ENCODE peak calls at places on chromosomes 16 and 17, in seven cellular contexts. C is neural crest cell, Y is SK-N-SH, X is breast epithelium, F is esophagus muscularis mucosa, D is A549, O is astrocyte of the cerebellum. K is an unnamed sample.

GRCh38 chr16:10949424-10949970 is 5.1 kb downstream of the CLEC16A start:
- DNase-seq in C (no peak), Y (no peak), X (no peak), F (no peak), D (peak), O (peak), K (peak)

GRCh38 chr17:37713624-37714023 is 31.2 kb downstream of the HNF1B start:
- DNase-seq in C (no peak), Y (no peak), X (no peak), F (no peak), D (no peak), O (no peak), K (no peak)

GRCh38 chr17:12256380-12256995 is 235.8 kb downstream of the MAP2K4 start:
- DNase-seq in C (peak), Y (peak), X (no peak), F (no peak), D (peak), O (peak), K (peak)

GRCh38 chr16:75621170-75621477 is 2.0 kb downstream of the ADAT1 start:
- DNase-seq in C (no peak), Y (peak), X (no peak), F (no peak), D (peak), O (no peak), K (peak)

GRCh38 chr16:10485698-10486382 is 94.6 kb downstream of the EMP2 start:
- DNase-seq in C (no peak), Y (no peak), X (no peak), F (no peak), D (no peak), O (no peak), K (no peak)

GRCh38 chr16:31107465-31107867 is 720 bp upstream of the BCKDK start:
- DNase-seq in C (no peak), Y (no peak), X (no peak), F (no peak), D (no peak), O (no peak), K (peak)

GRCh38 chr17:29546834-29547233 is 20.0 kb downstream of the ABHD15 start:
- DNase-seq in C (no peak), Y (no peak), X (no peak), F (no peak), D (no peak), O (no peak), K (no peak)

GRCh38 chr16:794091-794842 is 5.8 kb downstream of the CHTF18 start:
- DNase-seq in C (no peak), Y (no peak), X (no peak), F (no peak), D (no peak), O (no peak), K (no peak)

GRCh38 chr17:17511971-17512858 is 16.0 kb upstream of the RASD1 start:
- DNase-seq in C (no peak), Y (no peak), X (peak), F (no peak), D (peak), O (peak), K (no peak)

GRCh38 chr16:19113577-19114358 is at the start of gene ITPRIPL2:
- DNase-seq in C (peak), Y (peak), X (peak), F (peak), D (peak), O (peak), K (peak)

GRCh38 chr17:32783602-32784001 is 93.3 kb downstream of the MYO1D start:
- DNase-seq in C (no peak), Y (peak), X (no peak), F (no peak), D (peak), O (peak), K (peak)

GRCh38 chr16:77951788-77952187 is 70.6 kb upstream of the CLEC3A start:
- DNase-seq in C (no peak), Y (peak), X (no peak), F (no peak), D (peak), O (no peak), K (peak)

GRCh38 chr17:13765701-13766100 is 164.0 kb upstream of the HS3ST3A1 start:
- DNase-seq in C (no peak), Y (no peak), X (no peak), F (peak), D (no peak), O (no peak), K (no peak)

GRCh38 chr16:22232277-22233049 is 26.4 kb downstream of the EEF2K start:
- DNase-seq in C (no peak), Y (no peak), X (peak), F (no peak), D (peak), O (no peak), K (no peak)

GRCh38 chr17:65433157-65433556 is 128.3 kb downstream of the AXIN2 start:
- DNase-seq in C (no peak), Y (no peak), X (no peak), F (no peak), D (no peak), O (no peak), K (no peak)

GRCh38 chr17:32104158-32104557 is 38.1 kb upstream of the RHOT1 start:
- DNase-seq in C (no peak), Y (no peak), X (no peak), F (no peak), D (no peak), O (no peak), K (no peak)

GRCh38 chr16:79598341-79599181 is 2.0 kb downstream of the MAF start:
- DNase-seq in C (peak), Y (peak), X (peak), F (no peak), D (peak), O (peak), K (peak)

GRCh38 chr16:4344659-4345438 is 6.3 kb downstream of the PAM16 start:
- DNase-seq in C (no peak), Y (no peak), X (no peak), F (no peak), D (peak), O (no peak), K (no peak)

GRCh38 chr17:81823800-81824550 is 9.1 kb downstream of the MCRIP1 start:
- DNase-seq in C (no peak), Y (no peak), X (no peak), F (no peak), D (no peak), O (no peak), K (no peak)

GRCh38 chr17:44915321-44915726 is at the start of gene GFAP:
- DNase-seq in C (no peak), Y (peak), X (peak), F (no peak), D (no peak), O (no peak), K (no peak)

GRCh38 chr16:55605756-55606155 is 39.3 kb downstream of the CAPNS2 start:
- DNase-seq in C (no peak), Y (peak), X (no peak), F (no peak), D (no peak), O (no peak), K (no peak)

GRCh38 chr16:60905806-60906205 is 1130.4 kb downstream of the CDH8 start:
- DNase-seq in C (no peak), Y (no peak), X (no peak), F (no peak), D (no peak), O (peak), K (no peak)

GRCh38 chr17:40317345-40317873 is 8.4 kb downstream of the RARA start:
- DNase-seq in C (peak), Y (peak), X (no peak), F (no peak), D (peak), O (no peak), K (peak)

GRCh38 chr17:2800367-2800766 is 4.1 kb downstream of the RAP1GAP2 start:
- DNase-seq in C (no peak), Y (no peak), X (no peak), F (no peak), D (no peak), O (no peak), K (no peak)

GRCh38 chr17:927611-928461 is 51.7 kb downstream of the NXN start:
- DNase-seq in C (no peak), Y (no peak), X (no peak), F (no peak), D (peak), O (peak), K (no peak)

GRCh38 chr17:39927101-39927927 is at the start of the genes LRRC3C and ORMDL3:
- DNase-seq in C (peak), Y (peak), X (peak), F (peak), D (peak), O (peak), K (peak)

GRCh38 chr17:11369570-11369969 is 128.6 kb downstream of the SHISA6 start:
- DNase-seq in C (no peak), Y (no peak), X (no peak), F (peak), D (no peak), O (no peak), K (no peak)

GRCh38 chr17:49021095-49021767 is 24.0 kb downstream of the IGF2BP1 start:
- DNase-seq in C (no peak), Y (no peak), X (no peak), F (no peak), D (no peak), O (no peak), K (no peak)

GRCh38 chr16:67406628-67407027 is 9.6 kb downstream of the ZDHHC1 start:
- DNase-seq in C (no peak), Y (peak), X (no peak), F (no peak), D (no peak), O (no peak), K (no peak)

GRCh38 chr17:47707056-47707791 is 13.3 kb downstream of the TBKBP1 start:
- DNase-seq in C (no peak), Y (no peak), X (no peak), F (no peak), D (no peak), O (no peak), K (no peak)

GRCh38 chr17:77328823-77329740 is 188.3 kb downstream of the SEC14L1 start:
- DNase-seq in C (no peak), Y (no peak), X (peak), F (no peak), D (no peak), O (no peak), K (peak)

GRCh38 chr16:88805887-88806393 is 2.4 kb downstream of the CDT1 start:
- DNase-seq in C (no peak), Y (no peak), X (no peak), F (no peak), D (no peak), O (no peak), K (no peak)

GRCh38 chr17:8835106-8835505 is 32.4 kb downstream of the PIK3R6 start:
- DNase-seq in C (no peak), Y (no peak), X (no peak), F (peak), D (no peak), O (no peak), K (no peak)

GRCh38 chr16:69073181-69073669 is 32.2 kb upstream of the HAS3 start:
- DNase-seq in C (no peak), Y (no peak), X (no peak), F (no peak), D (peak), O (no peak), K (no peak)

GRCh38 chr16:28001642-28002041 is 61.9 kb downstream of the GSG1L start:
- DNase-seq in C (no peak), Y (no peak), X (no peak), F (no peak), D (no peak), O (no peak), K (no peak)

GRCh38 chr16:83973581-83974385 is 5.7 kb downstream of the NECAB2 start:
- DNase-seq in C (no peak), Y (no peak), X (no peak), F (no peak), D (no peak), O (no peak), K (no peak)

GRCh38 chr17:48556534-48557401 is 11.9 kb upstream of the HOXB2 start:
- DNase-seq in C (no peak), Y (no peak), X (no peak), F (no peak), D (no peak), O (no peak), K (no peak)

GRCh38 chr16:85759631-85760419 is 8.9 kb upstream of the C16orf74 start:
- DNase-seq in C (no peak), Y (no peak), X (no peak), F (no peak), D (peak), O (no peak), K (peak)

GRCh38 chr16:68378436-68379415 is 67.9 kb downstream of the PRMT7 start:
- DNase-seq in C (no peak), Y (no peak), X (no peak), F (no peak), D (no peak), O (no peak), K (no peak)

GRCh38 chr17:72387969-72388368 is 267.1 kb downstream of the SOX9 start:
- DNase-seq in C (no peak), Y (no peak), X (no peak), F (no peak), D (no peak), O (no peak), K (no peak)

GRCh38 chr17:72386619-72387237 is 265.9 kb downstream of the SOX9 start:
- DNase-seq in C (no peak), Y (no peak), X (no peak), F (no peak), D (peak), O (no peak), K (no peak)

GRCh38 chr17:72390675-72391501 is 270.1 kb downstream of the SOX9 start:
- DNase-seq in C (no peak), Y (no peak), X (no peak), F (no peak), D (peak), O (no peak), K (no peak)

GRCh38 chr17:72387487-72387886 is 266.7 kb downstream of the SOX9 start:
- DNase-seq in C (no peak), Y (no peak), X (no peak), F (no peak), D (peak), O (peak), K (no peak)

GRCh38 chr17:72388765-72389473 is 268.1 kb downstream of the SOX9 start:
- DNase-seq in C (no peak), Y (no peak), X (no peak), F (no peak), D (peak), O (no peak), K (no peak)
- TF ChIP-seq CTCF in C (no peak), Y (peak), X (no peak), F (no peak), D (peak), O (peak), K (no peak)

DNA sequence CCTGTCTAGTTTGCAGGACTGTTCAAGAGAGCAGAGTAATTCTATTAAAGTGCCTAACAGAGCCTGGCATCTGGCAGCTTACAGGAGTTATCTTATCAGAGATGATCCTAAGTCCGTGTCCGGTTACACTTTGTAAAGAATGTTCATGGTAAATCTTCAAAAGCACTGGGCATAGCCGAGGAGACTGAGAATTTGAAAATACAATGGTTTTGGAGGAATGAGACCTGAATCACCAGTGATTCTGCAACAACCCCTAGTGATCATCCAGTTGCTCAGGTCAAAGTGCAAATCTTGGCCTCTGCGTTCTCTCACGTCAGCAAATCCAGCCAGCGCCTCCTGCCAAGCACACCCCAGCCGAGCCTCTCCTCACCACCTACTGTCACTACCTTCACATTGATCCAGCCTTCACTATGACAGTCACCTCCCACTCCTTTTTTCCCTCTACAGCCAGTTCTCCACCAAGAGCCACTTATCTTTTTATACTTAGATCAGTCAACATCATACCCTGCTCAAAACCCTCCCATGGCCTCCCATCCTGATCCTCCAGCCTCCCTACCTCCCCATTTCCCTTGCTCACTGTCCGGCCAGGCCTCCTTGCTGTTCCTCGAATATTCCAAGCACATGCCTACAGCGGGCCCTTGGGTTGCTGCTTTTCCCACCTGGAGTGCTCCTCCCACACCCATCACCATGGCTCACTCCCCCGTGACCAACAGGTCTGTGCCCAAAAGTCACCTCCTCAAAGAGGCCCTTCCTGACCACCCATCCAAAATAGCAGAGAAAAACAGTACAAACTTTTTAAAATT is 57.4 kb upstream of the ERN1 start:
- DNase-seq in C (no peak), Y (no peak), X (no peak), F (no peak), D (no peak), O (no peak), K (no peak)
- TF ChIP-seq CTCF in C (no peak), Y (no peak), X (no peak), F (no peak), D (no peak), O (no peak), K (no peak)

GRCh38 chr17:58313815-58314705 is 14.5 kb downstream of the TSPOAP1 start:
- DNase-seq in C (no peak), Y (peak), X (no peak), F (no peak), D (no peak), O (no peak), K (no peak)

GRCh38 chr17:58312021-58312630 is 16.5 kb downstream of the TSPOAP1 start:
- DNase-seq in C (no peak), Y (peak), X (peak), F (no peak), D (no peak), O (no peak), K (no peak)

GRCh38 chr17:58311429-58311894 is 17.1 kb downstream of the TSPOAP1 start:
- DNase-seq in C (no peak), Y (peak), X (no peak), F (no peak), D (no peak), O (no peak), K (peak)

GRCh38 chr17:58314706-58315015 is 13.9 kb downstream of the TSPOAP1 start:
- DNase-seq in C (no peak), Y (peak), X (no peak), F (no peak), D (no peak), O (no peak), K (no peak)

GRCh38 chr17:58312824-58313223 is 15.8 kb downstream of the TSPOAP1 start:
- DNase-seq in C (no peak), Y (peak), X (no peak), F (no peak), D (peak), O (no peak), K (no peak)
- TF ChIP-seq CTCF in C (no peak), Y (no peak), X (no peak), F (no peak), D (peak), O (no peak), K (peak)

GRCh38 chr16:53504161-53504663 is 1.2 kb upstream of the AKTIP start:
- DNase-seq in C (peak), Y (peak), X (peak), F (peak), D (peak), O (no peak), K (no peak)
- TF ChIP-seq CTCF in C (no peak), Y (no peak), X (no peak), F (no peak), D (no peak), O (no peak), K (no peak)

DNA sequence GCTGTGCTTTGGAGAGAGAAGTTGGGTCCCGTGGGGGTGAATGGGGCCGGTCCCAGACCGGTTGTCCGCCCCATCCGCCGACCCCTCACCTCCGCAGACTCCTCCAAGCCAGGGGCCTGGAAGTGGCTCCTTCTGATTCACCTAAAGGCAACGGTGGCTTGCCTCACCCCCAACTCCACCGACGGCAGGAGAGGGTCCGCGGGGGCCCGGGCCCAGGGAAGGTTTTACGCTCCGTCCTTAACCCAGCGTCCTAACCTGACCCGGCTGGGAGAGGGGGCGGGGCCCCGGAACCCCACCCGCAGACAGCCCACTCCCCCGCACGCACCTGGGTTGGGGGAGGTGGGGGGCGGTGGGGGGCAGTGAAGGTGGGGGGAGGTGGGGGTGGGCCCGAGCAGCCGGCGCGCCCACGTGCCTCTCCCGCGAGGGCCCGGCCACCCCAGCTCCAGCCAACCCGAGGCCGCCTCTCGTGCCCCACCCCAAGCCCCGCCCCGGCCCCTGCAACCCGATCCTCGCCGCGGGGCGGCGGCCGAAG is 12.7 kb upstream of the CD300A start:
- DNase-seq in C (no peak), Y (peak), X (peak), F (no peak), D (peak), O (no peak), K (peak)
- TF ChIP-seq CTCF in C (no peak), Y (no peak), X (no peak), F (no peak), D (peak), O (no peak), K (peak)

DNA sequence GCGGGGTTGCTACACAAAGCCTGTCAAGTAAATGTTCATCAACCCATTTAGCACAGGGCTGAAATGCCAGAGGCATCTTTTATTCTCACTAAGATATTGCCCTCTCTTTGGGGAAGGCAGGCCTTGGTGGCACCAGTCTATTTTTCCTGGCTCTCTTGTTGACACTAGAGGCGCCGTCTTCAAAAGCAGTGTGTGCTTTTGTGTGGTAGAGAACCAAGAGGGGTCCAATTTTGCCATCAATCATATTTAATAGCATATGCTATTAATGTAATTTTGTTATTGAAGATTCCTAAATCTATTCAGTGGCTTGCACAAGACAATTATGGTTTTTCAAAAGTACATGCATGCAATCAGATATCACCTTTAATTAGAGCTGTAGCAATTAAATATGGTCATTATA is 514.5 kb upstream of the SALL1 start:
- DNase-seq in C (no peak), Y (no peak), X (no peak), F (no peak), D (no peak), O (no peak), K (no peak)
- TF ChIP-seq CTCF in C (no peak), Y (no peak), X (no peak), F (no peak), D (no peak), O (no peak), K (no peak)

GRCh38 chr16:58126451-58126968 is 2.7 kb downstream of the CFAP20 start:
- DNase-seq in C (no peak), Y (no peak), X (no peak), F (no peak), D (no peak), O (no peak), K (no peak)
- TF ChIP-seq CTCF in C (no peak), Y (no peak), X (no peak), F (no peak), D (no peak), O (no peak), K (no peak)

GRCh38 chr16:23394141-23394540 is 58.8 kb downstream of the COG7 start:
- DNase-seq in C (no peak), Y (no peak), X (no peak), F (no peak), D (no peak), O (no peak), K (no peak)
- TF ChIP-seq CTCF in C (no peak), Y (no peak), X (no peak), F (no peak), D (no peak), O (no peak), K (no peak)

GRCh38 chr16:25121824-25122600 is 10.5 kb downstream of the LCMT1 start:
- DNase-seq in C (no peak), Y (no peak), X (no peak), F (no peak), D (no peak), O (no peak), K (no peak)
- TF ChIP-seq CTCF in C (no peak), Y (no peak), X (no peak), F (no peak), D (no peak), O (no peak), K (no peak)